ENCODE peak calls at places on chromosomes 12 and 14, in four cellular contexts. G is DND-41, H is right cardiac atrium, E is left lung. M is an unnamed sample. For H3K4me1, the result is how much of the 10 kb centered on the place peaks cover.

GRCh38 chr14:68718033-68718725 is 74.7 kb downstream of the ZFP36L1 start:
- DNase-seq in E (no peak), G (peak), H (no peak), M (no peak)

GRCh38 chr14:98494582-98494981 is 777.4 kb downstream of the BCL11B start:
- DNase-seq in E (no peak), H (no peak), G (no peak), M (no peak)

GRCh38 chr14:102917056-102917385 is 5.4 kb upstream of the AMN start:
- DNase-seq in G (no peak), E (no peak), H (peak), M (no peak)

GRCh38 chr12:66447643-66448042 is 145.3 kb downstream of the HELB start:
- DNase-seq in H (no peak), G (no peak), E (no peak), M (no peak)

GRCh38 chr14:61042220-61042619 is 61.2 kb downstream of the SLC38A6 start:
- DNase-seq in G (no peak), H (no peak), E (no peak), M (no peak)

GRCh38 chr12:6872073-6873048 is 742 bp downstream of the SPSB2 start:
- DNase-seq in H (peak), G (peak), E (peak), M (peak)

GRCh38 chr12:76299536-76300296 is 48.5 kb downstream of the BBS10 start:
- DNase-seq in E (no peak), G (no peak), H (no peak), M (no peak)

GRCh38 chr12:112843272-112843671 is 51.7 kb downstream of the RPH3A start:
- DNase-seq in H (no peak), E (no peak), G (no peak), M (no peak)

GRCh38 chr12:15336772-15337553 is 14.7 kb downstream of the PTPRO start:
- DNase-seq in H (no peak), G (no peak), E (no peak), M (no peak)

GRCh38 chr12:62657363-62657632 is 190.7 kb downstream of the MON2 start:
- DNase-seq in E (no peak), G (no peak), H (no peak), M (no peak)

GRCh38 chr12:87981495-87981894 is 47.7 kb downstream of the C12orf50 start:
- DNase-seq in H (peak), G (no peak), E (no peak), M (no peak)

GRCh38 chr14:100804558-100805309 is 21.2 kb upstream of the MEG3 start:
- DNase-seq in E (no peak), H (peak), G (no peak), M (no peak)

GRCh38 chr12:30796891-30797371 is 42.2 kb upstream of the CAPRIN2 start:
- DNase-seq in G (no peak), E (no peak), H (no peak), M (no peak)

GRCh38 chr12:92199846-92200576 is 54.4 kb upstream of the BTG1 start:
- DNase-seq in H (no peak), E (no peak), G (no peak), M (no peak)

GRCh38 chr12:8018666-8019581 is 13.6 kb upstream of the FOXJ2 start:
- DNase-seq in H (no peak), G (peak), E (no peak), M (no peak)

GRCh38 chr14:69873877-69874780 is 5.1 kb upstream of the SMOC1 start:
- DNase-seq in H (no peak), E (no peak), G (no peak), M (no peak)

GRCh38 chr12:12224240-12224940 is 42.5 kb downstream of the LRP6 start:
- DNase-seq in G (no peak), H (no peak), E (no peak), M (no peak)

GRCh38 chr12:53975019-53975815 is 463 bp upstream of the HOTAIR start:
- DNase-seq in H (no peak), E (no peak), G (no peak), M (no peak)

GRCh38 chr14:69214376-69214775 is 23.1 kb downstream of the EXD2 start:
- DNase-seq in H (no peak), G (no peak), E (no peak), M (no peak)

GRCh38 chr12:75909714-75910451 is 121.7 kb downstream of the PHLDA1 start:
- DNase-seq in E (no peak), G (no peak), H (no peak), M (no peak)

GRCh38 chr14:104287301-104288009 is 149.1 kb downstream of the KIF26A start:
- DNase-seq in H (peak), E (no peak), G (no peak), M (no peak)

GRCh38 chr14:106657460-106657859 is 1131.1 kb downstream of the TMEM121 start:
- DNase-seq in H (peak), E (no peak), G (peak), M (peak)

GRCh38 chr12:56528836-56529235 is 7.2 kb downstream of the RBMS2 start:
- DNase-seq in H (no peak), E (no peak), G (no peak), M (no peak)

GRCh38 chr14:59204305-59204704 is 15.8 kb downstream of the DAAM1 start:
- DNase-seq in E (no peak), G (no peak), H (no peak), M (no peak)

GRCh38 chr12:106814649-106815048 is 40.2 kb downstream of the RIC8B start:
- DNase-seq in E (no peak), H (no peak), G (no peak), M (no peak)

GRCh38 chr14:106309423-106309822 is 783.0 kb downstream of the TMEM121 start:
- DNase-seq in H (no peak), G (no peak), E (no peak), M (no peak)

GRCh38 chr12:107523760-107524558 is 161.6 kb upstream of the PWP1 start:
- DNase-seq in E (no peak), H (no peak), G (no peak), M (no peak)

GRCh38 chr12:84913151-84913550 is 552 bp upstream of the SLC6A15 start:
- DNase-seq in G (no peak), H (no peak), E (no peak), M (no peak)

GRCh38 chr14:104268295-104268694 is 129.9 kb downstream of the KIF26A start:
- DNase-seq in H (no peak), E (no peak), G (no peak), M (no peak)

GRCh38 chr14:93997082-93997481 is at the start of gene CCDC197:
- DNase-seq in G (no peak), H (no peak), E (no peak), M (no peak)

GRCh38 chr14:35155962-35156361 is 33.6 kb downstream of the PRORP start:
- DNase-seq in H (no peak), E (no peak), G (no peak), M (no peak)

GRCh38 chr12:81005635-81006034 is 67.9 kb upstream of the LIN7A start:
- DNase-seq in H (no peak), E (no peak), G (no peak), M (no peak)

GRCh38 chr12:45304514-45305178 is 88.8 kb downstream of the ANO6 start:
- DNase-seq in H (no peak), E (no peak), G (no peak), M (no peak)

GRCh38 chr12:49147384-49147783 is 16.2 kb upstream of the TUBA1B start:
- DNase-seq in G (no peak), H (no peak), E (no peak), M (no peak)

GRCh38 chr12:94231718-94232117 is 83.3 kb downstream of the PLXNC1 start:
- DNase-seq in G (no peak), E (no peak), H (no peak), M (no peak)

GRCh38 chr12:94230357-94230905 is 82.1 kb downstream of the PLXNC1 start:
- DNase-seq in H (no peak), E (no peak), G (peak), M (no peak)

GRCh38 chr12:94239332-94239731 is 91.0 kb downstream of the PLXNC1 start:
- DNase-seq in G (no peak), H (no peak), E (no peak), M (no peak)

GRCh38 chr12:94240171-94240570 is 91.8 kb downstream of the PLXNC1 start:
- DNase-seq in G (no peak), H (no peak), E (no peak), M (no peak)

GRCh38 chr12:94235894-94236293 is 87.5 kb downstream of the PLXNC1 start:
- DNase-seq in E (no peak), G (no peak), H (no peak), M (no peak)
- H3K4me1 ChIP-seq in E (under half), G (under half), H (under half), M (under half)

GRCh38 chr14:21258889-21259787 is 10.1 kb downstream of the HNRNPC start:
- DNase-seq in G (no peak), E (no peak), H (no peak), M (no peak)

GRCh38 chr14:21263284-21264024 is 5.8 kb downstream of the HNRNPC start:
- DNase-seq in E (no peak), G (no peak), H (no peak), M (no peak)

GRCh38 chr14:21264025-21264801 is 5.0 kb downstream of the HNRNPC start:
- DNase-seq in H (no peak), E (no peak), G (no peak), M (no peak)

GRCh38 chr14:21262410-21262809 is 6.8 kb downstream of the HNRNPC start:
- DNase-seq in H (no peak), E (no peak), G (no peak), M (no peak)

GRCh38 chr14:21261824-21262223 is 7.4 kb downstream of the HNRNPC start:
- DNase-seq in E (no peak), G (no peak), H (no peak), M (no peak)
- H3K4me1 ChIP-seq in E (half or more), G (half or more), H (under half), M (under half)

GRCh38 chr12:79423560-79423959 is 267.2 kb downstream of the PAWR start:
- DNase-seq in G (no peak), E (no peak), H (no peak), M (no peak)

GRCh38 chr12:79420146-79420618 is 270.6 kb downstream of the PAWR start:
- DNase-seq in H (no peak), G (no peak), E (no peak), M (peak)

GRCh38 chr12:79424109-79424721 is 266.5 kb downstream of the PAWR start:
- DNase-seq in G (no peak), H (no peak), E (no peak), M (no peak)

GRCh38 chr12:79421236-79421740 is 269.5 kb downstream of the PAWR start:
- DNase-seq in G (no peak), H (no peak), E (no peak), M (no peak)

GRCh38 chr12:79422060-79422812 is 268.5 kb downstream of the PAWR start:
- DNase-seq in H (no peak), G (no peak), E (no peak), M (no peak)
- H3K4me1 ChIP-seq in H (under half), G (under half), E (under half), M (under half)

DNA sequence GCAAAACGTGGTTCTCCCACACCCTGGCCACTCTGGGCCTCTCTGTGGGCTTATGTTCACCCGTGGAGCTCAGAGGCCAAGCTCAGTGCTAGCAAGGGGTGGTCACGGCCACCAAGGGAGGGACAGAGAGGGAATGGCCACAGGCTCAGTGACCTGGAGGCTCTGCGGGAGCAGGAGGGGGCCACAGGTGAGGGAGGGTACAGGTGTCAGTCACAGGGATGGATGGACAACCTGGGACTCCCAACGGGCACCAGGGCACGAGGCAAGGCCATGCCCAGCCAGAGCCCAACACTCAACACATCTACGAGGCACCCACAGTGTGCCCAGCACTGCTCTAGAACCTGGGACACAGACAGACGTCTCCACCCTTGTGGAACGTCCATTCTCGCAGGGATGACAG is 11.3 kb downstream of the NCOR2 start:
- DNase-seq in H (no peak), E (peak), G (no peak), M (no peak)
- H3K4me1 ChIP-seq in H (under half), E (under half), G (under half), M (under half)